ENCODE peak calls at places on chromosome 22, in ten cellular contexts. I is lower leg skin, Y is cardiac muscle cell, F is RWPE2, J is A549, E is fibroblast of lung, L is ovary, W is sigmoid colon, N is GM10248, B is stomach. A is an unnamed sample.

GRCh38 chr22:30606455-30607299 is at the start of gene TCN2:
- DNase-seq in I (peak; percentile 93), Y (peak; percentile 84), F (no peak), J (peak; percentile 69), E (peak; percentile 83), L (peak; percentile 72), W (peak; percentile 88), N (peak; percentile 73), B (peak; percentile 74), A (peak; percentile 68)

GRCh38 chr22:29336751-29337490 is 21.4 kb upstream of the RASL10A start:
- DNase-seq in I (no peak), Y (no peak), F (no peak), J (no peak), E (no peak), L (no peak), W (no peak), N (no peak), B (peak; percentile 74), A (no peak)

GRCh38 chr22:21449531-21450319 is 17.5 kb upstream of the TMEM191C start:
- DNase-seq in I (peak; percentile 70), Y (no peak), F (peak; percentile 41), J (no peak), E (peak; percentile 9), L (peak; percentile 10), W (peak; percentile 48), N (no peak), B (peak; percentile 19), A (no peak)

GRCh38 chr22:32868928-32869327 is 67.4 kb downstream of the TIMP3 start:
- DNase-seq in I (no peak), Y (no peak), F (no peak), J (no peak), E (no peak), L (no peak), W (no peak), N (no peak), B (no peak), A (no peak)

GRCh38 chr22:46970411-46971123 is 208.1 kb downstream of the TBC1D22A start:
- DNase-seq in I (peak; percentile 69), Y (no peak), F (no peak), J (no peak), E (no peak), L (no peak), W (peak; percentile 53), N (no peak), B (no peak), A (no peak)

GRCh38 chr22:17924735-17925727 is 99.3 kb downstream of the MICAL3 start:
- DNase-seq in I (no peak), Y (peak; percentile 47), F (no peak), J (no peak), E (no peak), L (no peak), W (no peak), N (no peak), B (peak; percentile 60), A (no peak)

GRCh38 chr22:46378499-46379300 is 43.2 kb downstream of the TRMU start:
- DNase-seq in I (no peak), Y (no peak), F (no peak), J (no peak), E (no peak), L (no peak), W (no peak), N (no peak), B (no peak), A (no peak)

GRCh38 chr22:30459206-30460052 is 12.4 kb downstream of the SEC14L3 start:
- DNase-seq in I (no peak), Y (peak; percentile 44), F (no peak), J (no peak), E (peak; percentile 14), L (no peak), W (no peak), N (no peak), B (no peak), A (no peak)

GRCh38 chr22:28903719-28904118 is 20.3 kb downstream of the ZNRF3 start:
- DNase-seq in I (peak; percentile 61), Y (no peak), F (no peak), J (no peak), E (peak; percentile 30), L (peak; percentile 43), W (peak; percentile 53), N (no peak), B (no peak), A (no peak)

GRCh38 chr22:21055880-21056319 is 10.2 kb downstream of the LRRC74B start:
- DNase-seq in I (no peak), Y (no peak), F (no peak), J (no peak), E (no peak), L (no peak), W (no peak), N (no peak), B (no peak), A (no peak)

GRCh38 chr22:28004021-28004420 is 85.0 kb upstream of the PITPNB start:
- DNase-seq in I (no peak), Y (no peak), F (no peak), J (no peak), E (no peak), L (no peak), W (no peak), N (no peak), B (no peak), A (no peak)

GRCh38 chr22:24398409-24398808 is 29.0 kb upstream of the ADORA2A start:
- DNase-seq in I (no peak), Y (no peak), F (no peak), J (no peak), E (no peak), L (no peak), W (no peak), N (no peak), B (no peak), A (no peak)

DNA sequence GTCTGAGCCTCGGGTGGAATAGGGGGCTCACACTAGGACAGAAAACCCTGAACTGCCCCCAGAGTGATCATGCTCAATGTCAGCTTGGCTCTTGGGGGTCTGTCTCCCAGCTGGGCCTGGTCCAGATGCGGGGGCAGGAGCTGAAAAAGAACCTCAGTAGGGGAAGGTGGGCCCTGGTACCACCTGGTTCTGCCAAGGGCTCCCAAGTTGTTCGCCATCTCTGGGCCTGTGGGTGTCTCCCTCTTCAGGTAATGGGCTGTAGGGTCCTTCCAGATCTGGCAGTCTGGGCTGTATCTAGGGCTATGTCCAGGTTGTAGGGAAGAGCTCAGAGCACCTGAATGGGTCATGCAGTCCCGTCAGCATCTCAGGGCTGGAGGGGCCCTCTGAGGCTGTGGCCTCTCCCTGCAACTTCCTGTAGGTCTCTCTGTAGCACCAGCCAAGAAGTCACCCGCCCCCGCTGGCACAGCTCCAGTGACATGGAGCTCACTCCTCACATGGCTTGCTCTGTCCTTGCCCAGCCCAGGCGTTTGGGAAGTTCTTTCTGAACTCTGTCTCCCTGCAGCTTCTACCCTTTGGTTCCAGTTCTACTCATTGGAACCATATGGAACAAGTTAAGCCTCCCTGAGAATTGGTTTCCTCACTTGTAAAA is 33.0 kb upstream of the SOX10 start:
- DNase-seq in I (peak; percentile 97), Y (peak; percentile 78), F (no peak), J (no peak), E (peak; percentile 54), L (peak; percentile 75), W (peak; percentile 93), N (no peak), B (peak; percentile 74), A (peak; percentile 30)
- TF ChIP-seq CTCF in I (no peak), Y (peak; percentile 19), F (no peak), J (no peak), E (no peak), L (no peak), W (no peak), N (no peak), B (no peak), A (no peak)

GRCh38 chr22:26134654-26135330 is 34.5 kb upstream of the SEZ6L start:
- DNase-seq in I (no peak), Y (no peak), F (no peak), J (no peak), E (no peak), L (no peak), W (no peak), N (no peak), B (no peak), A (no peak)
- TF ChIP-seq CTCF in I (no peak), Y (no peak), F (peak; percentile 28), J (no peak), E (no peak), L (no peak), W (no peak), N (peak; percentile 25), B (no peak), A (no peak)

GRCh38 chr22:42719133-42719532 is 1.5 kb downstream of the A4GALT start:
- DNase-seq in I (no peak), Y (peak; percentile 14), F (no peak), J (no peak), E (no peak), L (no peak), W (no peak), N (peak; percentile 16), B (no peak), A (no peak)
- TF ChIP-seq CTCF in I (no peak), Y (no peak), F (no peak), J (no peak), E (no peak), L (no peak), W (peak; percentile 24), N (no peak), B (no peak), A (peak; percentile 12)

DNA sequence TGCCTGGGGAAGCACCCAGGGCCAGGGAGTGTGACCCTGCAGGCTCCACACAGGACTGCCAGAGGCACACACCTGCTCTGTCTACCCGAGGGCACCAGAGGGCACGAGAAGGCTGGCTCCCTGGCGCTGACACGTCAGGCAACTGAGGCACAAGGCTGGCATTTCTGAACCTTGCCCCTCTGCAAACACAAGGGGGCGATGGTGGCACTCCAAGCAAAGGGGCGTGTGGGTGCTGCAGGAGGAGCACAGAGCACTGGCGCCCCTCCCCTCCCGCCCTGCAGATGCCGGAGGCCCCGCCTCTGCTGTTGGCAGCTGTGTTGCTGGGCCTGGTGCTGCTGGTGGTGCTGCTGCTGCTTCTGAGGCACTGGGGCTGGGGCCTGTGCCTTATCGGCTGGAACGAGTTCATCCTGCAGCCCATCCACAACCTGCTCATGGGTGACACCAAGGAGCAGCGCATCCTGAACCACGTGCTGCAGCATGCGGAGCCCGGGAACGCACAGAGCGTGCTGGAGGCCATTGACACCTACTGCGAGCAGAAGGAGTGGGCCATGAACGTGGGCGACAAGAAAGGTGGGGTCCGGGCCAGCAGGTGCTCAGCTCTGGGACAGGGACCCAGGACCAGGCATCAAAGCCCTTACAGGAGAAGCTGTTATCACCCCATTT is 20.8 kb upstream of the TXNRD2 start:
- DNase-seq in I (peak; percentile 93), Y (peak; percentile 83), F (peak; percentile 88), J (peak; percentile 47), E (peak; percentile 76), L (no peak), W (peak; percentile 86), N (peak; percentile 80), B (peak; percentile 90), A (peak; percentile 68)
- TF ChIP-seq CTCF in I (no peak), Y (peak; percentile 64), F (peak; percentile 82), J (peak; percentile 36), E (peak; percentile 57), L (no peak), W (peak; percentile 43), N (peak; percentile 50), B (no peak), A (peak; percentile 81)

GRCh38 chr22:45001653-45002052 is 8.2 kb downstream of the PHF21B start:
- DNase-seq in I (no peak), Y (no peak), F (no peak), J (no peak), E (no peak), L (no peak), W (no peak), N (no peak), B (no peak), A (no peak)
- TF ChIP-seq CTCF in I (no peak), Y (no peak), F (no peak), J (no peak), E (no peak), L (no peak), W (no peak), N (no peak), B (no peak), A (no peak)